ENCODE peak calls at places on chromosomes 3 and 15, in four cellular contexts. T is AG04450, C is psoas muscle, N is AG09309. P is an unnamed sample.

GRCh38 chr15:28960979-28961378 is 75.2 kb downstream of the APBA2 start:
- DNase-seq in T (peak), C (no peak), N (peak), P (peak)

GRCh38 chr3:198046120-198046857 is 86.3 kb downstream of the LMLN start:
- DNase-seq in T (no peak), C (no peak), N (no peak), P (no peak)

GRCh38 chr15:57957113-57957512 is 108.4 kb downstream of the ALDH1A2 start:
- DNase-seq in T (no peak), C (no peak), N (no peak), P (no peak)

GRCh38 chr3:141648055-141648910 is 89.8 kb upstream of the RNF7 start:
- DNase-seq in T (no peak), C (no peak), N (no peak), P (no peak)

GRCh38 chr3:126781889-126782491 is 78.0 kb downstream of the CHCHD6 start:
- DNase-seq in T (peak), C (no peak), N (peak), P (peak)

GRCh38 chr15:62068787-62069170 is 2.0 kb downstream of the C2CD4A start:
- DNase-seq in T (no peak), C (no peak), N (no peak), P (no peak)

GRCh38 chr3:158094235-158094916 is 11.8 kb downstream of the SHOX2 start:
- DNase-seq in T (no peak), C (no peak), N (no peak), P (no peak)

GRCh38 chr3:124078978-124079911 is 87.3 kb upstream of the ROPN1 start:
- DNase-seq in T (no peak), C (no peak), N (no peak), P (no peak)

GRCh38 chr3:128357538-128357937 is 109.2 kb downstream of the DNAJB8 start:
- DNase-seq in T (no peak), C (no peak), N (no peak), P (no peak)

GRCh38 chr3:51904034-51904823 is 1.1 kb upstream of the IQCF1 start:
- DNase-seq in T (no peak), C (no peak), N (no peak), P (no peak)

GRCh38 chr15:88401972-88402656 is 65.1 kb downstream of the MRPL46 start:
- DNase-seq in T (no peak), C (no peak), N (no peak), P (no peak)

GRCh38 chr3:173826901-173827609 is 429.5 kb downstream of the NLGN1 start:
- DNase-seq in T (peak), C (no peak), N (peak), P (peak)

GRCh38 chr3:121431717-121432517 is 113.9 kb downstream of the POLQ start:
- DNase-seq in T (peak), C (no peak), N (peak), P (peak)

GRCh38 chr3:133494469-133494868 is 79.0 kb upstream of the CDV3 start:
- DNase-seq in T (no peak), C (no peak), N (no peak), P (no peak)

GRCh38 chr15:81106560-81106959 is 27.5 kb upstream of the CFAP161 start:
- DNase-seq in T (peak), C (peak), N (peak), P (peak)

GRCh38 chr3:12288466-12289129 is at the start of gene PPARG:
- DNase-seq in T (no peak), C (peak), N (no peak), P (no peak)

GRCh38 chr3:165254812-165255211 is 58.6 kb upstream of the SLITRK3 start:
- DNase-seq in T (no peak), C (no peak), N (no peak), P (peak)

GRCh38 chr15:51735211-51735610 is 2.2 kb downstream of the LYSMD2 start:
- DNase-seq in T (no peak), C (no peak), N (no peak), P (no peak)

GRCh38 chr15:61500951-61501350 is 271.8 kb upstream of the RORA start:
- DNase-seq in T (no peak), C (no peak), N (no peak), P (no peak)

GRCh38 chr3:98602078-98602678 is 8.8 kb upstream of the CPOX start:
- DNase-seq in T (peak), C (no peak), N (peak), P (peak)

GRCh38 chr3:167895684-167896083 is 160.2 kb downstream of the SERPINI1 start:
- DNase-seq in T (no peak), C (no peak), N (no peak), P (no peak)

GRCh38 chr3:107745354-107745753 is 222.6 kb downstream of the BBX start:
- DNase-seq in T (no peak), C (no peak), N (no peak), P (no peak)

GRCh38 chr3:39907981-39908380 is 98.6 kb downstream of the MYRIP start:
- DNase-seq in T (no peak), C (no peak), N (no peak), P (peak)

GRCh38 chr3:106810461-106810733 is 566.8 kb upstream of the CCDC54 start:
- DNase-seq in T (no peak), C (no peak), N (no peak), P (no peak)

GRCh38 chr3:183270344-183270743 is 17.3 kb downstream of the B3GNT5 start:
- DNase-seq in T (no peak), C (no peak), N (no peak), P (no peak)

GRCh38 chr3:124837730-124838186 is 49.4 kb downstream of the ITGB5 start:
- DNase-seq in T (no peak), C (peak), N (no peak), P (no peak)

DNA sequence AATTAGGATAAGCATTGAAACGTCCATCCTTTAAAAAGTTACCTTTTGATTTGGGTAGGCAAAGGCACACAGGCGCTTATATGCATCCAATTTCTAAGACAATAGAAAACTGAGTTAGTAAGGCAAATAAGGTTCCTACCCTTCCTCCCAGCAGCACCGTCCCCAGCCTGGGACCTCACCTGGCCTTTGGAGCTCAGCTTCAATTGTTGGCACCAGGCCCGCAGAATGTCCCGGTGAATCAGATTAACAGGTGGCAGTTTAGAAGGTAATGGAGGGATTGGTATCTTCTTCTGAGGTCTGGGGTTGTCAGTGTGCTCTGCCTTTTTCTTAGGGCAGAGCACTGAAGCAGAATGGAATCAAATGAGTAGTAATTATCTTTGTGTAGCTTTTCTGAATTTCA is 5.7 kb downstream of the DPPA4 start:
- DNase-seq in T (no peak), C (no peak), N (no peak), P (no peak)
- H3K4me3 ChIP-seq in T (no peak), C (no peak), N (no peak), P (no peak)

DNA sequence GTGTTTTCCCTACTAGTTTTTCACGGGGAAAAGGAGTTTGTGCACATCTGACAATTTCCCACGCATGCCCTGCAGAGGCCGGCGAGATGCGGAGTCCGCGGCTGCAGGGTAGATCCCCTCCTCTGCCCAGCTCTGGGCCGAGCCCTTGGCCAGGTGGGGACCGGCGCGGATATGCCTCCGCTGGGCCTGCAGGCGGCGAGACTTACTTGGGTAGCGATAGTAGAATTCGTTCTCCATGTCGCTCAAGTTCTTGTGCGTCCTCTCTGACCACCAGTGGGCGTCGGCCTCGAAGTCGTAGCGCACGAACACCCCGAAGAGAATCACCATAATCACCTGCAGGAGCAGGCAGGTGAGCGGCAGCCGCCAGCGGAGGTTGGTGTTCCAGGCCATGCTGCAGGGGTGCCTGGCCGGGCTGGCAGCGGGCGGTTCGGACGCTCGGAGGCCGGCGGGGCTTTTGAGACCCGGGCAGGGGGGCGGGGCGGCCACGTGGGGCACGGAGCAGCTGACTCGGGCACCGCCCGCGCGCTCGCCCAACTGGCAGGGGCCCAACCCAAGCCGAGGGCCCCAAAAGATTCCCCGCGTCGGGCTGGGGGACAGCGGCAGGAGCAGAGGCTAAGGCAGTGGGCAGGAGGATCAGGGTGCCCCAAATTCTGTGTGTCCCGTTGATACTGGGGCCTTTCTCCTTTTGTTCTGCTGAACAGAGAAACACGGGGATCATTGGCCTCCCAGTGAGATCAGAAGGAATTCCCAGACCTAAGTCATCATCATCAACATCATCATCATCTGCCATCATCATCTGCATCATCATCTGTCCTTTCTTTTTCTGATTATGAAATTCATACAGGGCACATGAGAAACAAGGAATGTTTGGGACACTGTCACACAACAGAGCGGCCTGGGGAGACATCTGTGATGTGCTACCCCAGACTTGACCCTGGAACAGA is at the start of gene RHCG:
- DNase-seq in T (no peak), C (no peak), N (no peak), P (no peak)
- H3K4me3 ChIP-seq in T (peak), C (peak), N (no peak), P (peak)

GRCh38 chr15:79371581-79371980 is 60.6 kb upstream of the MINAR1 start:
- DNase-seq in T (no peak), C (no peak), N (no peak), P (no peak)

GRCh38 chr15:79372428-79372827 is 59.7 kb upstream of the MINAR1 start:
- DNase-seq in T (no peak), C (no peak), N (no peak), P (no peak)

GRCh38 chr15:79373728-79374127 is 58.4 kb upstream of the MINAR1 start:
- DNase-seq in T (no peak), C (no peak), N (no peak), P (no peak)

GRCh38 chr15:79370716-79371115 is 59.8 kb downstream of the TMED3 start:
- DNase-seq in T (no peak), C (no peak), N (peak), P (no peak)

DNA sequence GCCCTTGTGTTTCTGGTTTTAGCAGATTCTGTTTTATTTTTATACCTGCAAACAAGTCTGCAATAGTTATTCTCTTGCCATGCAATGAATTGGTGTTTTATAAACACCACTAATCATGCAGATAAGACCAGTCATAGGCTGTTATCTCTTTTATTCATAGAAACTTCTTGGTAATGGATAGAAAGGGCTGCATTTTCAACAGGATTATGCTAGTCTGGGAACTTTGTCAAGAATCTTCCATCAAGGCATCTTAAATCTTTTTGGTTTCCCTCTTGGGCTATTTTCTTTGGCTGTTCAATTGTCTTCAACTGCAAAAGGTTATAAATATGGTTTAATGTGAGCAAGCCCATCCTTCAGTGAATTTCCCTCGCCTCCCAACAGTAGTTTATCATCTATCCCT is 59.1 kb upstream of the MINAR1 start:
- DNase-seq in T (no peak), C (no peak), N (no peak), P (no peak)
- H3K4me3 ChIP-seq in T (no peak), C (no peak), N (no peak), P (no peak)

GRCh38 chr3:146152841-146153240 is 8.1 kb downstream of the PLOD2 start:
- DNase-seq in T (no peak), C (no peak), N (no peak), P (no peak)
- H3K4me3 ChIP-seq in T (no peak), C (no peak), N (no peak), P (no peak)

GRCh38 chr15:76345880-76346665 is 9.5 kb downstream of the ISL2 start:
- DNase-seq in T (no peak), C (no peak), N (no peak), P (no peak)

GRCh38 chr15:76346666-76347506 is 10.3 kb downstream of the ISL2 start:
- DNase-seq in T (no peak), C (no peak), N (no peak), P (no peak)

GRCh38 chr15:76343313-76343996 is 6.9 kb downstream of the ISL2 start:
- DNase-seq in T (no peak), C (no peak), N (no peak), P (no peak)

GRCh38 chr15:76347507-76348055 is 11.0 kb downstream of the ISL2 start:
- DNase-seq in T (no peak), C (no peak), N (no peak), P (no peak)

GRCh38 chr15:76345269-76345879 is 8.8 kb downstream of the ISL2 start:
- DNase-seq in T (no peak), C (no peak), N (no peak), P (no peak)
- H3K4me3 ChIP-seq in T (no peak), C (no peak), N (no peak), P (no peak)

GRCh38 chr15:48283361-48284157 is 47.7 kb upstream of the DUT start:
- DNase-seq in T (no peak), C (no peak), N (no peak), P (no peak)

GRCh38 chr15:48282186-48282585 is 49.0 kb upstream of the DUT start:
- DNase-seq in T (no peak), C (no peak), N (no peak), P (peak)

GRCh38 chr15:48281674-48282073 is 49.6 kb upstream of the DUT start:
- DNase-seq in T (peak), C (no peak), N (no peak), P (no peak)

GRCh38 chr15:48279608-48280007 is 51.6 kb upstream of the DUT start:
- DNase-seq in T (no peak), C (no peak), N (no peak), P (no peak)

GRCh38 chr15:48285329-48286214 is 45.7 kb upstream of the DUT start:
- DNase-seq in T (peak), C (no peak), N (peak), P (peak)
- H3K4me3 ChIP-seq in T (no peak), C (peak), N (no peak), P (no peak)

GRCh38 chr3:32817195-32817560 is 619 bp upstream of the TRIM71 start:
- DNase-seq in T (no peak), C (no peak), N (no peak), P (no peak)

GRCh38 chr3:32813180-32813579 is 4.6 kb upstream of the TRIM71 start:
- DNase-seq in T (no peak), C (no peak), N (no peak), P (no peak)

GRCh38 chr3:32815812-32816438 is 1.9 kb upstream of the TRIM71 start:
- DNase-seq in T (no peak), C (no peak), N (no peak), P (no peak)

GRCh38 chr3:32816439-32817194 is 1.2 kb upstream of the TRIM71 start:
- DNase-seq in T (no peak), C (no peak), N (no peak), P (no peak)

DNA sequence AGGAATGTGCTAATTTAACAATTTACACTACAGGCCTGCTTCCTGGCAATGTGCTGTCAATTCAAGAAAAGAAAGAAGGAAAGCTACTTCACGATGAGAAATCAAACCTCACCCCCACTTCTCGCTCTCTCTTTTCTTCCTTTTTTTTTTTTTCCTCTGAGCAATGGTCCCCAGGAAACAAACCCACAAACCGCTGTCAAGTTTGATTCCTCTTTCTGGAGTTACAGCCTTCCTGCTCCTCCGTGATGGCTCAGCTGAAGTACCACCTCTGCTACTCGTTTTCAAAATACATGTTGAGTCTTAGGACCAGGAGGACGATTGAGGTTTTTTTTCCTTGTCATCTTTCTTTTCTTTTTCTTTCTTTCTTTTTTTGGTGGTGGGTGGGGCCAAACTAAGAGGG is 3.4 kb upstream of the TRIM71 start:
- DNase-seq in T (no peak), C (no peak), N (no peak), P (no peak)
- H3K4me3 ChIP-seq in T (no peak), C (no peak), N (no peak), P (no peak)